ENCODE peak calls at places on chromosomes 11 and 22, in six cellular contexts. One of them, this sample, is unnamed.

GRCh38 chr22:27370281-27370680 is 431.3 kb downstream of the MN1 start:
- DNase-seq in uterus: no peak
- DNase-seq in heart right ventricle: no peak
- DNase-seq in adrenal gland: no peak
- DNase-seq in dorsolateral prefrontal cortex: no peak
- DNase-seq in thoracic aorta: no peak
- DNase-seq in this sample: no peak

GRCh38 chr11:1157645-1158591 is at the start of gene MUC5AC:
- DNase-seq in heart right ventricle: no peak
- DNase-seq in uterus: no peak
- DNase-seq in adrenal gland: no peak
- DNase-seq in thoracic aorta: no peak
- DNase-seq in dorsolateral prefrontal cortex: no peak
- DNase-seq in this sample: no peak

GRCh38 chr11:77202941-77203900 is 75.2 kb downstream of the MYO7A start:
- DNase-seq in dorsolateral prefrontal cortex: peak; percentile 37
- DNase-seq in uterus: no peak
- DNase-seq in thoracic aorta: no peak
- DNase-seq in heart right ventricle: no peak
- DNase-seq in adrenal gland: peak; percentile 16
- DNase-seq in this sample: no peak

GRCh38 chr11:3101921-3102640 is 44.9 kb upstream of the CARS1 start:
- DNase-seq in dorsolateral prefrontal cortex: no peak
- DNase-seq in heart right ventricle: no peak
- DNase-seq in adrenal gland: no peak
- DNase-seq in uterus: no peak
- DNase-seq in thoracic aorta: no peak
- DNase-seq in this sample: peak; percentile 52

GRCh38 chr11:70207531-70208131 is 4.5 kb downstream of the FADD start:
- DNase-seq in uterus: no peak
- DNase-seq in dorsolateral prefrontal cortex: no peak
- DNase-seq in heart right ventricle: no peak
- DNase-seq in thoracic aorta: no peak
- DNase-seq in adrenal gland: no peak
- DNase-seq in this sample: no peak

GRCh38 chr22:49616356-49617231 is 211.1 kb downstream of the BRD1 start:
- DNase-seq in adrenal gland: no peak
- DNase-seq in thoracic aorta: no peak
- DNase-seq in uterus: no peak
- DNase-seq in heart right ventricle: no peak
- DNase-seq in dorsolateral prefrontal cortex: peak; percentile 29
- DNase-seq in this sample: no peak

GRCh38 chr11:86991341-86991740 is 36.1 kb upstream of the FZD4 start:
- DNase-seq in adrenal gland: no peak
- DNase-seq in thoracic aorta: no peak
- DNase-seq in uterus: no peak
- DNase-seq in heart right ventricle: no peak
- DNase-seq in dorsolateral prefrontal cortex: no peak
- DNase-seq in this sample: no peak

GRCh38 chr11:2122222-2122906 is 16.8 kb downstream of the IGF2 start:
- DNase-seq in thoracic aorta: no peak
- DNase-seq in adrenal gland: no peak
- DNase-seq in dorsolateral prefrontal cortex: peak; percentile 23
- DNase-seq in heart right ventricle: no peak
- DNase-seq in uterus: no peak
- DNase-seq in this sample: no peak

DNA sequence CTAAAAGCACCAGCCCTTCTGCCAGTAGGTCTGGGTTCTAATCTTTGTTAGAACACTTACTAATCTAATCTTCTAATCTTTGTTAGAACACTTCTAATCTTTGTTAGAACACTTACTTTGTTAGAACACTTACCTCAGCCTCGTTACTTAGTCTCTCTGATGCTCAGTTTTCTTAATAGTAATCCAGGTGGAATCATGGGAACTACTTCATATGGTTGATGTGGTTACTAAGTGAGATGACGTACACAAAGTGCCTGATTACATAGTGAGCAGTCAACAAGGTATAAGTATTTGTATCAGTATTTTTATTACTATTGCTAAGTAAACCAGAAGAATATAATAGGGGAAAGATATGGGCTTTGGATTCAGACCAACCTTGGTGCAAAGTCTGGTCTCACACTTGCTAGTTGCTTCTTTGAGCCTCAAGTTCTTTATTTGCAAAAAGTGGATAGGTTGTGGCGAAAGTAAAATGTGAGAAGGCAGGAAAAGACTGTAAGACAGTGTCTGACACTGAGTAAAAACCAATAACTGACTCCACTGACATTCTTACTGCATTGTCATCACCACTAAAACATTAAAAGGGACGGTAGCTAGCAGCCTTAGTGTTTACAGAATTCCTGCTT is 83.7 kb downstream of the TRAF6 start:
- DNase-seq in uterus: no peak
- DNase-seq in dorsolateral prefrontal cortex: no peak
- DNase-seq in thoracic aorta: no peak
- DNase-seq in adrenal gland: no peak
- DNase-seq in heart right ventricle: no peak
- DNase-seq in this sample: no peak
- H3K4me3 ChIP-seq in uterus: no peak overlapping the region
- H3K4me3 ChIP-seq in dorsolateral prefrontal cortex: no peak overlapping the region
- H3K4me3 ChIP-seq in thoracic aorta: no peak overlapping the region
- H3K4me3 ChIP-seq in adrenal gland: no peak overlapping the region
- H3K4me3 ChIP-seq in heart right ventricle: no peak overlapping the region
- H3K4me3 ChIP-seq in this sample: no peak overlapping the region

GRCh38 chr22:43375951-43376455 is 32.8 kb upstream of the SCUBE1 start:
- DNase-seq in uterus: no peak
- DNase-seq in adrenal gland: no peak
- DNase-seq in heart right ventricle: no peak
- DNase-seq in dorsolateral prefrontal cortex: no peak
- DNase-seq in thoracic aorta: no peak
- DNase-seq in this sample: no peak
- TF ChIP-seq CTCF in uterus: no peak
- TF ChIP-seq CTCF in adrenal gland: no peak
- TF ChIP-seq CTCF in heart right ventricle: no peak
- TF ChIP-seq CTCF in dorsolateral prefrontal cortex: no peak
- TF ChIP-seq CTCF in thoracic aorta: no peak
- TF ChIP-seq CTCF in this sample: no peak

GRCh38 chr22:29630180-29630498 is 26.7 kb downstream of the NF2 start:
- DNase-seq in uterus: no peak
- DNase-seq in dorsolateral prefrontal cortex: no peak
- DNase-seq in thoracic aorta: no peak
- DNase-seq in heart right ventricle: no peak
- DNase-seq in adrenal gland: no peak
- DNase-seq in this sample: no peak

GRCh38 chr22:29631725-29632124 is 28.3 kb downstream of the NF2 start:
- DNase-seq in uterus: no peak
- DNase-seq in adrenal gland: no peak
- DNase-seq in dorsolateral prefrontal cortex: no peak
- DNase-seq in heart right ventricle: no peak
- DNase-seq in thoracic aorta: no peak
- DNase-seq in this sample: no peak

GRCh38 chr22:29628982-29629381 is 25.5 kb downstream of the NF2 start:
- DNase-seq in thoracic aorta: no peak
- DNase-seq in uterus: no peak
- DNase-seq in heart right ventricle: no peak
- DNase-seq in adrenal gland: no peak
- DNase-seq in dorsolateral prefrontal cortex: no peak
- DNase-seq in this sample: no peak

GRCh38 chr22:29630987-29631386 is 27.6 kb downstream of the NF2 start:
- DNase-seq in heart right ventricle: no peak
- DNase-seq in adrenal gland: no peak
- DNase-seq in dorsolateral prefrontal cortex: no peak
- DNase-seq in thoracic aorta: no peak
- DNase-seq in uterus: no peak
- DNase-seq in this sample: no peak

DNA sequence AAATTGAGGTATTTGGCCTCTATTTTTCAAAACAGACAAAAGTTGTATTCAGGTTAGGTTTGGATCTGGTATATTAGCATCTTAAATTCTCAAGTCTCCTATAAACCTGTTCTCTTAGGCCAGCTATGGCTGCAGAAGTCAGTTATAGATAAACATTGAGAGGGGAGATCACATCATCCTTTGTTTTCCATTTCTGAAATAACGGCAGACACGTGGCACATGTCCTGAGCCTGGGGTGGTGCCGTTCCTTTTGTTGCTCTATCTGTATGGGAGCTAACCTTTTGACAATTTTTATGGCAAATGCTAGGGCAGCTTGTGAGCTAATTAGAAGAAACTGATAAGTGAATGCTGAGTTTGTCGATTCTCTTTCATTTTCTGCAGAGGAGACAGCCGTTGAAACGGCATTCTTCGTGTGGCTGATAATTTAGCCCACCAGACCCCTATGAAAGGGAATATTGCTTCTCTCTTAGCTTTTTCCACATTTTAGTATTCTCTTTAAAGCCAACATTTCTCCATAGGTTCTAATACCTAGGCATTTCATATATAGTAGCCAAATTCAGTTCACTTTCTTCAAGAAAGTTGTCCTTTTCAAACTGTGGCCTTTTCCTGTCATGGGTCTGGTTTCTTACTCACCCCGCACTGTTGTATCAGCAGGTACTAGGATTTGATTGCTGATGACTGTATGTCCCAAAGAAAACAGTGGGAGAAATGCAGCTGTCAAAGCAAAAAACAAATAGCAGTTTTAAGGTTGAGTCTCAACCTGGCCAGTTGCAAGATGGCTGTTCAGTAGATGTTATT is 26.1 kb downstream of the NF2 start:
- DNase-seq in thoracic aorta: no peak
- DNase-seq in uterus: no peak
- DNase-seq in adrenal gland: no peak
- DNase-seq in dorsolateral prefrontal cortex: no peak
- DNase-seq in heart right ventricle: no peak
- DNase-seq in this sample: no peak
- H3K27ac ChIP-seq in thoracic aorta: no peak overlapping the region
- H3K27ac ChIP-seq in uterus: no peak overlapping the region
- H3K27ac ChIP-seq in adrenal gland: no peak overlapping the region
- H3K27ac ChIP-seq in dorsolateral prefrontal cortex: no peak overlapping the region
- H3K27ac ChIP-seq in heart right ventricle: no peak overlapping the region
- H3K27ac ChIP-seq in this sample: no peak overlapping the region

GRCh38 chr11:122037911-122038310 is 78.1 kb downstream of the BLID start:
- DNase-seq in heart right ventricle: no peak
- DNase-seq in adrenal gland: no peak
- DNase-seq in thoracic aorta: no peak
- DNase-seq in dorsolateral prefrontal cortex: no peak
- DNase-seq in uterus: no peak
- DNase-seq in this sample: no peak

GRCh38 chr11:122042981-122043380 is 73.0 kb downstream of the BLID start:
- DNase-seq in adrenal gland: no peak
- DNase-seq in heart right ventricle: no peak
- DNase-seq in thoracic aorta: no peak
- DNase-seq in dorsolateral prefrontal cortex: no peak
- DNase-seq in uterus: no peak
- DNase-seq in this sample: no peak

GRCh38 chr11:122044086-122044485 is 71.9 kb downstream of the BLID start:
- DNase-seq in heart right ventricle: no peak
- DNase-seq in uterus: no peak
- DNase-seq in thoracic aorta: no peak
- DNase-seq in dorsolateral prefrontal cortex: no peak
- DNase-seq in adrenal gland: no peak
- DNase-seq in this sample: no peak

GRCh38 chr11:122038543-122038942 is 77.5 kb downstream of the BLID start:
- DNase-seq in thoracic aorta: no peak
- DNase-seq in adrenal gland: no peak
- DNase-seq in dorsolateral prefrontal cortex: no peak
- DNase-seq in heart right ventricle: no peak
- DNase-seq in uterus: no peak
- DNase-seq in this sample: no peak

DNA sequence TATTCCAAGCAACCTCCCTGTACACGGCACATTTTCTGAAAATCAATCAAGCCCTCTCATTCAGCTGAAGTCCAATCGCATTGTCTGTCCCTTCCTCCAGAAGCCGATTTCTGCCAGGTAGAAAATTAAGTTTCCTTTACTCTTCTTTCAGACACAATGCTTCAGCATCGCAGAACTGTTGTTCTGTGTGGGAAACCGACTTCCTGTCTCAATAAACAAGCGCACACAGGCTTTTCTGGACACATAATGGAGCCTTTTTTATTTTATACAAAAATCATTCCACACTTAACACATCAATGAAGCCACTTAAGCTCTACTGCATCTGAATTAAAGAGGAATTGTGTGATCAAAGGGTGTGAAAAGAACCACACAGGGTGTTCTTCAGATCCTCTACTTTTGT is 75.5 kb downstream of the BLID start:
- DNase-seq in uterus: no peak
- DNase-seq in heart right ventricle: no peak
- DNase-seq in adrenal gland: no peak
- DNase-seq in dorsolateral prefrontal cortex: no peak
- DNase-seq in thoracic aorta: no peak
- DNase-seq in this sample: no peak
- H3K4me3 ChIP-seq in uterus: no peak overlapping the region
- H3K4me3 ChIP-seq in heart right ventricle: no peak overlapping the region
- H3K4me3 ChIP-seq in adrenal gland: no peak overlapping the region
- H3K4me3 ChIP-seq in dorsolateral prefrontal cortex: peak overlapping the region; percentile 46
- H3K4me3 ChIP-seq in thoracic aorta: no peak overlapping the region
- H3K4me3 ChIP-seq in this sample: no peak overlapping the region

GRCh38 chr22:36147196-36147788 is 13.3 kb downstream of the APOL3 start:
- DNase-seq in adrenal gland: no peak
- DNase-seq in thoracic aorta: no peak
- DNase-seq in dorsolateral prefrontal cortex: no peak
- DNase-seq in uterus: no peak
- DNase-seq in heart right ventricle: no peak
- DNase-seq in this sample: no peak

GRCh38 chr22:36152088-36152487 is 8.5 kb downstream of the APOL3 start:
- DNase-seq in uterus: no peak
- DNase-seq in heart right ventricle: no peak
- DNase-seq in dorsolateral prefrontal cortex: no peak
- DNase-seq in adrenal gland: no peak
- DNase-seq in thoracic aorta: no peak
- DNase-seq in this sample: no peak

GRCh38 chr22:36151006-36151595 is 9.5 kb downstream of the APOL3 start:
- DNase-seq in adrenal gland: peak; percentile 55
- DNase-seq in heart right ventricle: no peak
- DNase-seq in uterus: peak; percentile 74
- DNase-seq in thoracic aorta: no peak
- DNase-seq in dorsolateral prefrontal cortex: no peak
- DNase-seq in this sample: peak; percentile 58

GRCh38 chr22:36148411-36148810 is 12.1 kb downstream of the APOL3 start:
- DNase-seq in adrenal gland: no peak
- DNase-seq in thoracic aorta: no peak
- DNase-seq in dorsolateral prefrontal cortex: no peak
- DNase-seq in uterus: no peak
- DNase-seq in heart right ventricle: no peak
- DNase-seq in this sample: no peak

GRCh38 chr22:36149464-36149863 is 11.1 kb downstream of the APOL3 start:
- DNase-seq in uterus: no peak
- DNase-seq in thoracic aorta: no peak
- DNase-seq in adrenal gland: no peak
- DNase-seq in dorsolateral prefrontal cortex: no peak
- DNase-seq in heart right ventricle: no peak
- DNase-seq in this sample: no peak
- TF ChIP-seq CTCF in uterus: no peak
- TF ChIP-seq CTCF in thoracic aorta: no peak
- TF ChIP-seq CTCF in adrenal gland: no peak
- TF ChIP-seq CTCF in dorsolateral prefrontal cortex: no peak
- TF ChIP-seq CTCF in heart right ventricle: no peak
- TF ChIP-seq CTCF in this sample: no peak